ENCODE peak calls at places on chromosomes 3 and 15, in eight cellular contexts. One of them, this sample, is unnamed. For H3K27me3, the result is how much of the 10 kb centered on the place peaks cover.

GRCh38 chr15:100094127-100094510 is 247.7 kb downstream of the ADAMTS17 start:
- DNase-seq in CD4-positive, alpha-beta T cell: no peak
- DNase-seq in HL-60: no peak
- DNase-seq in left lung: no peak
- DNase-seq in SK-N-SH: no peak
- DNase-seq in H7: no peak
- DNase-seq in right cardiac atrium: no peak
- DNase-seq in right lobe of liver: no peak
- DNase-seq in this sample: no peak

GRCh38 chr3:24368605-24369004 is 126.0 kb downstream of the THRB start:
- DNase-seq in CD4-positive, alpha-beta T cell: no peak
- DNase-seq in HL-60: no peak
- DNase-seq in left lung: no peak
- DNase-seq in SK-N-SH: no peak
- DNase-seq in H7: no peak
- DNase-seq in right cardiac atrium: no peak
- DNase-seq in right lobe of liver: no peak
- DNase-seq in this sample: no peak

GRCh38 chr15:40238927-40239591 is at the start of gene PAK6:
- DNase-seq in CD4-positive, alpha-beta T cell: no peak
- DNase-seq in HL-60: no peak
- DNase-seq in left lung: peak
- DNase-seq in SK-N-SH: peak
- DNase-seq in H7: peak
- DNase-seq in right cardiac atrium: peak
- DNase-seq in right lobe of liver: no peak
- DNase-seq in this sample: peak

GRCh38 chr3:166127969-166128368 is 290.7 kb upstream of the BCHE start:
- DNase-seq in CD4-positive, alpha-beta T cell: no peak
- DNase-seq in HL-60: no peak
- DNase-seq in left lung: no peak
- DNase-seq in SK-N-SH: no peak
- DNase-seq in H7: no peak
- DNase-seq in right cardiac atrium: no peak
- DNase-seq in right lobe of liver: no peak
- DNase-seq in this sample: no peak

GRCh38 chr3:56275120-56275519 is 193.1 kb downstream of the ERC2 start:
- DNase-seq in CD4-positive, alpha-beta T cell: no peak
- DNase-seq in HL-60: no peak
- DNase-seq in left lung: no peak
- DNase-seq in SK-N-SH: no peak
- DNase-seq in H7: no peak
- DNase-seq in right cardiac atrium: no peak
- DNase-seq in right lobe of liver: no peak
- DNase-seq in this sample: no peak

GRCh38 chr3:190183121-190183520 is 62.4 kb upstream of the P3H2 start:
- DNase-seq in CD4-positive, alpha-beta T cell: no peak
- DNase-seq in HL-60: no peak
- DNase-seq in left lung: no peak
- DNase-seq in SK-N-SH: no peak
- DNase-seq in H7: peak
- DNase-seq in right cardiac atrium: no peak
- DNase-seq in right lobe of liver: no peak
- DNase-seq in this sample: no peak

GRCh38 chr15:43958894-43959330 is 132.1 kb downstream of the WDR76 start:
- DNase-seq in CD4-positive, alpha-beta T cell: no peak
- DNase-seq in HL-60: no peak
- DNase-seq in left lung: no peak
- DNase-seq in SK-N-SH: no peak
- DNase-seq in H7: peak
- DNase-seq in right cardiac atrium: no peak
- DNase-seq in right lobe of liver: no peak
- DNase-seq in this sample: no peak

GRCh38 chr15:82300883-82301282 is 38.3 kb downstream of the SAXO2 start:
- DNase-seq in CD4-positive, alpha-beta T cell: no peak
- DNase-seq in HL-60: no peak
- DNase-seq in left lung: no peak
- DNase-seq in SK-N-SH: no peak
- DNase-seq in H7: peak
- DNase-seq in right cardiac atrium: no peak
- DNase-seq in right lobe of liver: no peak
- DNase-seq in this sample: no peak

GRCh38 chr3:135759651-135760050 is 205.9 kb upstream of the PPP2R3A start:
- DNase-seq in CD4-positive, alpha-beta T cell: no peak
- DNase-seq in HL-60: no peak
- DNase-seq in left lung: no peak
- DNase-seq in SK-N-SH: no peak
- DNase-seq in H7: no peak
- DNase-seq in right cardiac atrium: no peak
- DNase-seq in right lobe of liver: no peak
- DNase-seq in this sample: no peak

GRCh38 chr3:123712077-123712860 is 127.4 kb upstream of the HACD2 start:
- DNase-seq in CD4-positive, alpha-beta T cell: no peak
- DNase-seq in HL-60: no peak
- DNase-seq in left lung: no peak
- DNase-seq in SK-N-SH: no peak
- DNase-seq in H7: peak
- DNase-seq in right cardiac atrium: no peak
- DNase-seq in right lobe of liver: no peak
- DNase-seq in this sample: no peak

GRCh38 chr3:29385056-29385455 is 104.2 kb downstream of the RBMS3 start:
- DNase-seq in CD4-positive, alpha-beta T cell: no peak
- DNase-seq in HL-60: no peak
- DNase-seq in left lung: no peak
- DNase-seq in SK-N-SH: peak
- DNase-seq in H7: no peak
- DNase-seq in right cardiac atrium: no peak
- DNase-seq in right lobe of liver: no peak
- DNase-seq in this sample: no peak

GRCh38 chr15:88258021-88258641 is 1.6 kb upstream of the NTRK3 start:
- DNase-seq in CD4-positive, alpha-beta T cell: no peak
- DNase-seq in HL-60: no peak
- DNase-seq in left lung: no peak
- DNase-seq in SK-N-SH: peak
- DNase-seq in H7: peak
- DNase-seq in right cardiac atrium: peak
- DNase-seq in right lobe of liver: no peak
- DNase-seq in this sample: peak

GRCh38 chr3:102671005-102671404 is 236.2 kb downstream of the ZPLD1 start:
- DNase-seq in CD4-positive, alpha-beta T cell: no peak
- DNase-seq in HL-60: no peak
- DNase-seq in left lung: no peak
- DNase-seq in SK-N-SH: no peak
- DNase-seq in H7: no peak
- DNase-seq in right cardiac atrium: no peak
- DNase-seq in right lobe of liver: peak
- DNase-seq in this sample: no peak

GRCh38 chr15:71237456-71238188 is 122.4 kb downstream of the THSD4 start:
- DNase-seq in CD4-positive, alpha-beta T cell: no peak
- DNase-seq in HL-60: no peak
- DNase-seq in left lung: no peak
- DNase-seq in SK-N-SH: no peak
- DNase-seq in H7: no peak
- DNase-seq in right cardiac atrium: peak
- DNase-seq in right lobe of liver: peak
- DNase-seq in this sample: no peak

GRCh38 chr3:100562224-100562857 is 47.1 kb upstream of the ADGRG7 start:
- DNase-seq in CD4-positive, alpha-beta T cell: no peak
- DNase-seq in HL-60: no peak
- DNase-seq in left lung: no peak
- DNase-seq in SK-N-SH: no peak
- DNase-seq in H7: peak
- DNase-seq in right cardiac atrium: no peak
- DNase-seq in right lobe of liver: no peak
- DNase-seq in this sample: no peak

GRCh38 chr15:96325579-96326331 is 4.7 kb upstream of the NR2F2 start:
- DNase-seq in CD4-positive, alpha-beta T cell: no peak
- DNase-seq in HL-60: no peak
- DNase-seq in left lung: no peak
- DNase-seq in SK-N-SH: no peak
- DNase-seq in H7: no peak
- DNase-seq in right cardiac atrium: no peak
- DNase-seq in right lobe of liver: no peak
- DNase-seq in this sample: no peak

GRCh38 chr3:152375546-152375945 is 106.8 kb downstream of the MBNL1 start:
- DNase-seq in CD4-positive, alpha-beta T cell: no peak
- DNase-seq in HL-60: no peak
- DNase-seq in left lung: no peak
- DNase-seq in SK-N-SH: no peak
- DNase-seq in H7: no peak
- DNase-seq in right cardiac atrium: no peak
- DNase-seq in right lobe of liver: no peak
- DNase-seq in this sample: no peak

GRCh38 chr3:111521881-111522280 is 20.1 kb upstream of the CD96 start:
- DNase-seq in CD4-positive, alpha-beta T cell: no peak
- DNase-seq in HL-60: no peak
- DNase-seq in left lung: no peak
- DNase-seq in SK-N-SH: no peak
- DNase-seq in H7: no peak
- DNase-seq in right cardiac atrium: no peak
- DNase-seq in right lobe of liver: no peak
- DNase-seq in this sample: no peak

GRCh38 chr3:108673988-108674661 is 83.1 kb downstream of the RETNLB start:
- DNase-seq in CD4-positive, alpha-beta T cell: no peak
- DNase-seq in HL-60: no peak
- DNase-seq in left lung: no peak
- DNase-seq in SK-N-SH: no peak
- DNase-seq in H7: no peak
- DNase-seq in right cardiac atrium: no peak
- DNase-seq in right lobe of liver: no peak
- DNase-seq in this sample: no peak

GRCh38 chr15:47184003-47184404 is 533.3 kb upstream of the SEMA6D start:
- DNase-seq in CD4-positive, alpha-beta T cell: no peak
- DNase-seq in HL-60: peak
- DNase-seq in left lung: peak
- DNase-seq in SK-N-SH: peak
- DNase-seq in H7: peak
- DNase-seq in right cardiac atrium: peak
- DNase-seq in right lobe of liver: peak
- DNase-seq in this sample: peak

GRCh38 chr15:56582785-56583184 is 117.8 kb upstream of the MNS1 start:
- DNase-seq in CD4-positive, alpha-beta T cell: no peak
- DNase-seq in HL-60: no peak
- DNase-seq in left lung: no peak
- DNase-seq in SK-N-SH: no peak
- DNase-seq in H7: no peak
- DNase-seq in right cardiac atrium: no peak
- DNase-seq in right lobe of liver: no peak
- DNase-seq in this sample: no peak

GRCh38 chr15:80418892-80419537 is 14.8 kb downstream of the ARNT2 start:
- DNase-seq in CD4-positive, alpha-beta T cell: no peak
- DNase-seq in HL-60: peak
- DNase-seq in left lung: no peak
- DNase-seq in SK-N-SH: peak
- DNase-seq in H7: peak
- DNase-seq in right cardiac atrium: no peak
- DNase-seq in right lobe of liver: no peak
- DNase-seq in this sample: no peak

DNA sequence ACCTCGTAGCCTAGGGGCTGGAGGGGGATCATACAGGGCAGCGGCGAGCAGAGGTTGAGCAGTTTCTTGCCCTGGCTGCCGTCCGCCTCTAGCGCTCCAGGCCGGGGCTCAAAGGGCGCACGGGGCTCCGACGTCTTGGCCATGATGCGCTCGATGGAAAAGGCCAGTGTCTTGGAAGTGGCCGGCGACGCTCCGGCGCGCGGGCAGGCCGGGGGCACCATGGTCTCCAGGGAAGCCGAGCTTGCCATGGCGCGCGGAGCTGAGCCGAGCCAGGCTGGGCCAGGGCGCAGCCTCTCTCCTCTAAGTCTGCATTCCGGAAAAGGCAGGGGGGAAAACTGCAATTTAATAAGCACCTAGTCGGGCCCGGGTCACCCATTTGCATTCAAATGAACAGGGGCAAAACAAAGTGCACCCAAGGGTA is 719 bp downstream of the FEZF2 start:
- DNase-seq in CD4-positive, alpha-beta T cell: no peak
- DNase-seq in HL-60: no peak
- DNase-seq in left lung: no peak
- DNase-seq in SK-N-SH: peak
- DNase-seq in H7: peak
- DNase-seq in right cardiac atrium: no peak
- DNase-seq in right lobe of liver: no peak
- DNase-seq in this sample: no peak
- H3K27me3 ChIP-seq in CD4-positive, alpha-beta T cell: half or more
- H3K27me3 ChIP-seq in HL-60: half or more
- H3K27me3 ChIP-seq in left lung: half or more
- H3K27me3 ChIP-seq in SK-N-SH: half or more
- H3K27me3 ChIP-seq in H7: half or more
- H3K27me3 ChIP-seq in right cardiac atrium: under half
- H3K27me3 ChIP-seq in right lobe of liver: under half
- H3K27me3 ChIP-seq in this sample: under half

GRCh38 chr3:149163066-149163465 is 33.6 kb downstream of the HPS3 start:
- DNase-seq in CD4-positive, alpha-beta T cell: no peak
- DNase-seq in HL-60: peak
- DNase-seq in left lung: no peak
- DNase-seq in SK-N-SH: no peak
- DNase-seq in H7: no peak
- DNase-seq in right cardiac atrium: no peak
- DNase-seq in right lobe of liver: no peak
- DNase-seq in this sample: no peak
- H3K27me3 ChIP-seq in CD4-positive, alpha-beta T cell: under half
- H3K27me3 ChIP-seq in HL-60: under half
- H3K27me3 ChIP-seq in left lung: under half
- H3K27me3 ChIP-seq in SK-N-SH: under half
- H3K27me3 ChIP-seq in H7: under half
- H3K27me3 ChIP-seq in right cardiac atrium: under half
- H3K27me3 ChIP-seq in right lobe of liver: under half
- H3K27me3 ChIP-seq in this sample: under half

DNA sequence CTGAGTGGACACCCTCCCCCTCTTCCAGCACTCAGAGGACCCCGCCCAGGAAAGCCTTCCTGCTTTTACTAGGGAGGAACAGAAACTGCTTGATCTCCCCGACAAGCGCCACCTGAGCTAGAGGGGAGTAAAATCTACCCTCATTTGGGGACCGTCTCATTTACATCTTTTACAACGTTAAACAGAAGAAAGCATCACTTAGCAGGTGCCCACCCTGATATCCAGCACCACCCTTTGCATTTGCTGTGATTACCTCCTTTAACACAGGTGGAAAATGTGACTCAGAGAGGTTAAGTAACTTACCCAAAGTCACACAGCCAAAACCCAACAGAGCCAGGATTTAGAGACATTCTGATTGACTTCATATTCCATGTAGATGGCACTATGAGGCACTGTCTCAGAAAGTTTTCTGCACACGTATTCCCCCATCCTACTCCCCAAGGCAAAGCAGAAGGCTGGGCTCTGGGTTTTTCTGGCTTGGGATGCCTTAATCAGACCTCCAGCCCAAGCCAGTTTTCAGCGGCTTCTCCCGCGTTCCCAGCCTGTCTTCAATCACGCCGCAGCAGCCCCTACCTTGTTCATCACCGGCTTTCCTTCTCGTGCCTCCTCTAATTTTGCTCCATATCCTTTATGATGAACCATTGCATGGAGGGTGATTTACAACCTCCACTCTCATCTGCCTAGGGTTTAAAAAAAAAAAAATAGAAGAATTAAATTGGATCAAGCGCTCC is 314.5 kb upstream of the PROK2 start:
- DNase-seq in CD4-positive, alpha-beta T cell: no peak
- DNase-seq in HL-60: no peak
- DNase-seq in left lung: no peak
- DNase-seq in SK-N-SH: no peak
- DNase-seq in H7: peak
- DNase-seq in right cardiac atrium: no peak
- DNase-seq in right lobe of liver: no peak
- DNase-seq in this sample: no peak
- H3K27me3 ChIP-seq in CD4-positive, alpha-beta T cell: under half
- H3K27me3 ChIP-seq in HL-60: under half
- H3K27me3 ChIP-seq in left lung: under half
- H3K27me3 ChIP-seq in SK-N-SH: under half
- H3K27me3 ChIP-seq in H7: under half
- H3K27me3 ChIP-seq in right cardiac atrium: under half
- H3K27me3 ChIP-seq in right lobe of liver: under half
- H3K27me3 ChIP-seq in this sample: under half

GRCh38 chr3:194315088-194315964 is 35.8 kb downstream of the CPN2 start:
- DNase-seq in CD4-positive, alpha-beta T cell: peak
- DNase-seq in HL-60: peak
- DNase-seq in left lung: peak
- DNase-seq in SK-N-SH: peak
- DNase-seq in H7: peak
- DNase-seq in right cardiac atrium: peak
- DNase-seq in right lobe of liver: peak
- DNase-seq in this sample: peak
- H3K27me3 ChIP-seq in CD4-positive, alpha-beta T cell: under half
- H3K27me3 ChIP-seq in HL-60: under half
- H3K27me3 ChIP-seq in left lung: under half
- H3K27me3 ChIP-seq in SK-N-SH: under half
- H3K27me3 ChIP-seq in H7: under half
- H3K27me3 ChIP-seq in right cardiac atrium: under half
- H3K27me3 ChIP-seq in right lobe of liver: under half
- H3K27me3 ChIP-seq in this sample: under half